ENCODE peak calls at places on chromosomes 3 and 15, in six cellular contexts. C, W, I, M, J and Z are unnamed samples.

GRCh38 chr3:162601101-162601670 is 1104.6 kb downstream of the OTOL1 start:
- DNase-seq in M (no peak), J (no peak), W (no peak), C (no peak), I (no peak), Z (no peak)

GRCh38 chr3:157329541-157329940 is 107.1 kb upstream of the PTX3 start:
- DNase-seq in C (no peak), I (no peak), M (no peak), W (no peak), J (no peak), Z (no peak)

GRCh38 chr15:77099741-77100463 is 29.0 kb upstream of the TSPAN3 start:
- DNase-seq in C (no peak), M (no peak), I (no peak), W (no peak), J (no peak), Z (no peak)

GRCh38 chr3:5731100-5731499 is 543.6 kb downstream of the EDEM1 start:
- DNase-seq in C (no peak), M (no peak), J (no peak), W (peak), I (no peak), Z (no peak)

GRCh38 chr3:119034256-119035013 is at the start of gene IGSF11:
- DNase-seq in C (peak), J (peak), M (peak), I (peak), W (peak), Z (peak)

GRCh38 chr3:177852001-177852400 is 654.7 kb upstream of the TBL1XR1 start:
- DNase-seq in W (no peak), M (no peak), J (no peak), C (no peak), I (no peak), Z (no peak)

GRCh38 chr3:13887746-13888300 is 8.0 kb upstream of the WNT7A start:
- DNase-seq in C (peak), M (no peak), I (no peak), W (no peak), J (no peak), Z (no peak)

GRCh38 chr3:23170306-23170705 is 32.8 kb upstream of the UBE2E2 start:
- DNase-seq in J (no peak), M (no peak), I (no peak), C (no peak), W (no peak), Z (no peak)

GRCh38 chr3:191094057-191094456 is 105.0 kb upstream of the OSTN start:
- DNase-seq in I (no peak), J (no peak), W (no peak), C (no peak), M (peak), Z (no peak)

GRCh38 chr3:52247455-52248164 is 2.1 kb downstream of the PPM1M start:
- DNase-seq in M (no peak), W (peak), C (no peak), I (no peak), J (no peak), Z (no peak)

GRCh38 chr3:101803152-101803782 is 24.3 kb downstream of the NXPE3 start:
- DNase-seq in M (peak), J (peak), C (no peak), I (peak), W (peak), Z (no peak)

GRCh38 chr3:54196330-54196975 is 74.1 kb downstream of the CACNA2D3 start:
- DNase-seq in C (no peak), J (no peak), I (no peak), M (no peak), W (no peak), Z (no peak)

GRCh38 chr3:42177068-42177800 is 86.1 kb downstream of the TRAK1 start:
- DNase-seq in W (no peak), J (no peak), I (no peak), M (no peak), C (no peak), Z (no peak)

GRCh38 chr15:77746254-77747174 is 113.8 kb upstream of the LINGO1 start:
- DNase-seq in W (no peak), C (no peak), M (no peak), J (no peak), I (no peak), Z (no peak)

GRCh38 chr3:71400986-71401451 is 182.5 kb downstream of the FOXP1 start:
- DNase-seq in W (no peak), I (no peak), C (no peak), M (no peak), J (no peak), Z (no peak)

GRCh38 chr3:35079403-35079802 is 559.9 kb upstream of the ARPP21 start:
- DNase-seq in J (no peak), W (no peak), I (no peak), C (no peak), M (no peak), Z (no peak)

GRCh38 chr3:18335202-18335601 is 89.9 kb downstream of the SATB1 start:
- DNase-seq in M (no peak), I (no peak), C (no peak), W (no peak), J (no peak), Z (no peak)

GRCh38 chr3:184932777-184933176 is 120.8 kb downstream of the VPS8 start:
- DNase-seq in I (no peak), J (no peak), W (no peak), C (no peak), M (no peak), Z (no peak)

GRCh38 chr3:196219970-196220311 is 3.6 kb downstream of the SLC51A start:
- DNase-seq in M (no peak), W (no peak), J (no peak), I (no peak), C (no peak), Z (no peak)

GRCh38 chr3:113261996-113262665 is 50.8 kb downstream of the BOC start:
- DNase-seq in C (no peak), M (no peak), W (no peak), I (no peak), J (no peak), Z (no peak)

GRCh38 chr3:9703736-9704342 is at the start of gene CPNE9:
- DNase-seq in M (no peak), J (no peak), C (no peak), I (no peak), W (peak), Z (no peak)

GRCh38 chr15:90959894-90960293 is 5.2 kb downstream of the RCCD1 start:
- DNase-seq in C (no peak), I (no peak), J (no peak), M (no peak), W (no peak), Z (no peak)

GRCh38 chr15:65856821-65857455 is 12.4 kb upstream of the RAB11A start:
- DNase-seq in C (peak), M (peak), W (peak), J (peak), I (peak), Z (peak)

GRCh38 chr15:99916668-99917223 is 183.5 kb upstream of the LYSMD4 start:
- DNase-seq in J (no peak), W (no peak), C (no peak), I (no peak), M (no peak), Z (no peak)

GRCh38 chr3:161415506-161416231 is 44.4 kb upstream of the SPTSSB start:
- DNase-seq in C (no peak), M (peak), I (no peak), W (no peak), J (no peak), Z (no peak)

GRCh38 chr15:42106278-42106677 is 11.9 kb upstream of the PLA2G4D start:
- DNase-seq in W (no peak), M (no peak), C (no peak), I (no peak), J (no peak), Z (no peak)

GRCh38 chr15:66452971-66453580 is 44.5 kb downstream of the SNAPC5 start:
- DNase-seq in W (no peak), J (no peak), C (no peak), I (no peak), M (no peak), Z (no peak)

GRCh38 chr15:44804303-44805046 is 68.1 kb downstream of the TRIM69 start:
- DNase-seq in C (no peak), I (no peak), J (peak), W (peak), M (no peak), Z (no peak)

GRCh38 chr3:52712291-52713212 is 6.6 kb downstream of the SPCS1 start:
- DNase-seq in I (no peak), C (no peak), M (no peak), J (no peak), W (no peak), Z (no peak)

GRCh38 chr3:194330579-194330978 is 20.5 kb downstream of the CPN2 start:
- DNase-seq in I (no peak), W (no peak), M (peak), J (no peak), C (no peak), Z (no peak)

GRCh38 chr15:65424683-65425082 is 1.9 kb upstream of the IGDCC4 start:
- DNase-seq in C (no peak), J (no peak), M (no peak), W (no peak), I (no peak), Z (no peak)

GRCh38 chr3:181610083-181610972 is 101.4 kb upstream of the SOX2 start:
- DNase-seq in I (no peak), M (no peak), C (no peak), J (no peak), W (no peak), Z (no peak)

GRCh38 chr15:98803228-98804056 is 155.1 kb downstream of the IGF1R start:
- DNase-seq in C (no peak), I (no peak), J (no peak), W (no peak), M (peak), Z (no peak)

GRCh38 chr3:43995078-43995928 is 246.4 kb upstream of the TOPAZ1 start:
- DNase-seq in W (peak), I (peak), C (no peak), M (peak), J (peak), Z (peak)

GRCh38 chr3:186614266-186614596 is 1.4 kb downstream of the AHSG start:
- DNase-seq in M (no peak), I (no peak), C (no peak), W (no peak), J (no peak), Z (no peak)

GRCh38 chr15:66007663-66008262 is 138.5 kb downstream of the RAB11A start:
- DNase-seq in C (no peak), I (peak), W (no peak), J (no peak), M (no peak), Z (no peak)

GRCh38 chr15:52008698-52009434 is 10.2 kb upstream of the MAPK6 start:
- DNase-seq in M (no peak), J (no peak), W (no peak), C (no peak), I (no peak), Z (no peak)

GRCh38 chr3:37227870-37228549 is 53.6 kb upstream of the LRRFIP2 start:
- DNase-seq in I (peak), W (no peak), J (no peak), M (no peak), C (no peak), Z (no peak)

GRCh38 chr3:28916713-28917499 is 364.0 kb upstream of the RBMS3 start:
- DNase-seq in W (peak), M (peak), C (no peak), J (peak), I (peak), Z (no peak)

DNA sequence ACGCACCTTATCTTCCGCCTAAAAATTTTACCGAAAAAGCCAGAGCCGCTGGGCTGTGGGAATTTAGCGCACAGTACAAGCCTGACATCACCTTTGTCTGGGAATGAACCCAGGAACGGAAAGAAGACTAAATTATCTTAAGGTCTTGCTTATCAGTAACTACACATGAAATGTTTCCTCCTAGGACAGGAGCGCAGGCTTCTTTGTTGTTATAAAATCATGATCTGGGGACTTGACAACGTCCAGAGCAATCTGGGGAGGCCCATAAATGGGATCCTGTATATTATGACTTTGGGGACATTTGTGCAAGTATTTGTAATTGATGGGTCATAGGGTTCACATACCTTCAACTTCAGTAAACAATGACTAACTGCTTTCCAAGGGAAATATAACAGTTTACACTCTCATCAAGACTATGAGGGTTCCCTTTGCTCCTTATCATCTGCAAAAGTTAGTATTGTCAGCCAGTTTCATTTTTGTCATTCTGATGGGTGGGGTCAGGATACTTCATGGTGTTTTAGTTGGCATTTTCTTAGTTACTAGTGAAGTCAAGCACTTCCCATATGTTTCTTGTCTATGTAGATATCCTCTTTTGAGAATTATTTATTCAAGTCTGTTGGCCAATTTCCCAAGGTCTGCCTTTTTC is 213.9 kb upstream of the PFN2 start:
- DNase-seq in C (no peak), J (no peak), I (no peak), M (peak), W (no peak), Z (no peak)
- TF ChIP-seq CTCF in C (peak), J (no peak), I (peak), M (peak), W (no peak), Z (no peak)

GRCh38 chr3:150384517-150385212 is 23.4 kb upstream of the TSC22D2 start:
- DNase-seq in W (peak), M (no peak), J (peak), I (peak), C (no peak), Z (peak)
- TF ChIP-seq CTCF in W (peak), M (no peak), J (no peak), I (peak), C (peak), Z (no peak)

GRCh38 chr3:153625506-153625905 is 463.5 kb downstream of the RAP2B start:
- DNase-seq in J (no peak), I (no peak), W (no peak), C (no peak), M (no peak), Z (no peak)
- TF ChIP-seq CTCF in J (no peak), I (no peak), W (no peak), C (no peak), M (no peak), Z (no peak)

GRCh38 chr3:149495581-149496125 is 21.2 kb downstream of the TM4SF4 start:
- DNase-seq in W (no peak), I (no peak), M (no peak), C (no peak), J (no peak), Z (no peak)

GRCh38 chr3:149494759-149495580 is 20.5 kb downstream of the TM4SF4 start:
- DNase-seq in C (no peak), M (peak), I (no peak), J (no peak), W (no peak), Z (no peak)

GRCh38 chr3:149490260-149490971 is 15.9 kb downstream of the TM4SF4 start:
- DNase-seq in W (no peak), J (no peak), C (no peak), I (no peak), M (no peak), Z (no peak)

GRCh38 chr3:149493315-149494021 is 19.0 kb downstream of the TM4SF4 start:
- DNase-seq in M (no peak), W (no peak), J (no peak), C (no peak), I (no peak), Z (no peak)

DNA sequence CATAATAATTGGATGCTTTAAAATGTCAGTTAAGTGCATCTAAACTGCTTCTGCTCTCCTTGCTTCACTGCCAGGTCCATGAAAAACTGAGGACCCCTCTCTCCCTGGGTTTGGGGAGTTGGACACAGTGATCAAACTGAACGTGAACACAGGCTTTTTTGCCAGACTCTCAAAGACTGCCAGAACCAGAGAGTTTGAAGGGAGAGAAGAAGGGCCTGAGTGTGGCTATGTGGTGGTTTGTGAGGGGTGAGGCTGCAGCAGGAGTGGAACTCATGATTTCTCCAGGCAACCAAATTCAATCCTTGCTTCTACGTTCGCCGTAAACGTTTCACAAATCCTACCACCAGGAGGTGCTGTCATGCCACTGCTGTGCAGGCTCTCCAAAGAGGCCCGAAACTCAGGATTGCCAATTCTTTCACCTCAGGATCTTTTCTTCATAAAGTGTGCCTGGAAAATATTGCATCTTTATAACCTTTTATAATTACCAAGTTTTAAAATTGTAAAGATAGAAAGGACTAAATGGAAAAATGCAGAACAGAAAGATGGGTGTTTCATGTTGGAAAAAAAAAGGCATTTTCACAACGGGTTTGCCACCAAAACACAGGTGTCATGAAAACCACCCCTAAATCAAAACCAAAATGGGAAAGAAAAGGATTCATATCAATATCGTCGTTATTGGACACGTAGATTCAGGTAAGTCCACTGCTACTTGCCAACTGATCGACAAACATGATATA is 19.7 kb downstream of the TM4SF4 start:
- DNase-seq in W (peak), J (peak), M (no peak), C (peak), I (peak), Z (no peak)
- TF ChIP-seq CTCF in W (peak), J (peak), M (peak), C (peak), I (peak), Z (no peak)

DNA sequence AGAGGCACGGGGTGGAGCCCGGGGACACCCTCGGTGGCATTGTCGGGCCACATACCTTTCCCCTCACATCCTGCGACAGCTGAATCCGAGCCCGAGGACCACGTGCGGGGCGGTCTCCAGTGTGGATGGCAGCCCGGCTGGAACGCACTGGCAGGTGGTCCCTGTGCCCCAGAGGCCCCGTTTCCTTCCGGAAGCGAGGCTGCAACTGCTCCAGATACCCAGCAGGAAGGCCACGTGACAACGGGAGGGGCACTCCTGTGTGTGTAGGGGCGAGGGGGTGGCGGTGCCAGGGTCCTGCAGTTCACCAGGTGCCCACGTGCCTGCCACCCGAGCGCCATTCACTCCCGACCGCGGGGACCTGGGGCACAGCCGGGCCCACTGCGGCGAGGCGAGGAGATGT is 44.1 kb downstream of the APH1B start:
- DNase-seq in I (no peak), M (no peak), J (no peak), C (no peak), W (no peak), Z (no peak)
- TF ChIP-seq CTCF in I (no peak), M (no peak), J (no peak), C (no peak), W (no peak), Z (no peak)

GRCh38 chr3:154954750-154955149 is 125.4 kb upstream of the MME start:
- DNase-seq in M (peak), I (no peak), W (no peak), J (no peak), C (no peak), Z (no peak)
- TF ChIP-seq CTCF in M (peak), I (no peak), W (no peak), J (no peak), C (no peak), Z (no peak)

GRCh38 chr3:153666911-153667310 is 454.3 kb upstream of the ARHGEF26 start:
- DNase-seq in C (no peak), W (no peak), I (no peak), M (no peak), J (no peak), Z (no peak)

GRCh38 chr3:153670577-153670976 is 450.6 kb upstream of the ARHGEF26 start:
- DNase-seq in J (no peak), M (no peak), W (no peak), C (no peak), I (no peak), Z (no peak)

GRCh38 chr3:153667341-153667740 is 453.8 kb upstream of the ARHGEF26 start:
- DNase-seq in M (no peak), W (no peak), C (no peak), I (no peak), J (no peak), Z (no peak)

GRCh38 chr3:153673853-153674252 is 447.3 kb upstream of the ARHGEF26 start:
- DNase-seq in J (no peak), C (no peak), W (no peak), M (no peak), I (no peak), Z (no peak)

GRCh38 chr3:153669527-153669926 is 451.7 kb upstream of the ARHGEF26 start:
- DNase-seq in I (no peak), C (no peak), M (no peak), J (no peak), W (no peak), Z (no peak)
- TF ChIP-seq CTCF in I (no peak), C (no peak), M (no peak), J (no peak), W (no peak), Z (no peak)